ENCODE peak calls at places on chromosomes 4 and X, in four cellular contexts. N, G, I and P are unnamed samples.

GRCh38 chr4:173518419-173519102 is 11.5 kb downstream of the HAND2 start:
- DNase-seq in G (no peak), I (no peak), N (no peak), P (no peak)

GRCh38 chr4:143344011-143344410 is 7.3 kb downstream of the GAB1 start:
- DNase-seq in I (no peak), N (no peak), G (no peak), P (peak; percentile 27)

GRCh38 chrX:37846141-37846540 is 1.2 kb downstream of the DYNLT3 start:
- DNase-seq in I (peak; percentile 48), N (no peak), G (no peak), P (no peak)

GRCh38 chr4:78310056-78310731 is 241.4 kb upstream of the ANXA3 start:
- DNase-seq in N (no peak), I (no peak), G (no peak), P (no peak)

GRCh38 chr4:112970903-112971302 is 78.5 kb upstream of the ANK2 start:
- DNase-seq in I (no peak), G (no peak), N (no peak), P (no peak)

GRCh38 chrX:257681-258289 is 23.4 kb upstream of the PLCXD1 start:
- DNase-seq in N (no peak), G (no peak), I (no peak), P (no peak)

GRCh38 chrX:11667286-11667685 is 1.6 kb upstream of the ARHGAP6 start:
- DNase-seq in G (no peak), N (no peak), I (no peak), P (no peak)

GRCh38 chr4:69760455-69760854 is at the start of gene SULT1B1:
- DNase-seq in N (peak; percentile 39), G (no peak), I (peak; percentile 64), P (no peak)

GRCh38 chrX:48927736-48928382 is 9.0 kb upstream of the PIM2 start:
- DNase-seq in I (no peak), G (no peak), N (no peak), P (no peak)

GRCh38 chrX:49166914-49167739 is 4.6 kb downstream of the MAGIX start:
- DNase-seq in I (peak; percentile 89), G (peak; percentile 85), N (peak; percentile 75), P (peak; percentile 18)

GRCh38 chrX:2701600-2701999 is 10.5 kb downstream of the CD99 start:
- DNase-seq in I (no peak), N (no peak), G (peak; percentile 68), P (no peak)

GRCh38 chrX:33434256-33435092 is 223.1 kb upstream of the DMD start:
- DNase-seq in G (no peak), N (peak; percentile 45), I (no peak), P (peak; percentile 32)

GRCh38 chr4:72507167-72507566 is 61.9 kb downstream of the ADAMTS3 start:
- DNase-seq in I (no peak), N (no peak), G (no peak), P (no peak)

GRCh38 chr4:33696066-33696465 is 2548.2 kb downstream of the ARAP2 start:
- DNase-seq in N (no peak), I (no peak), G (no peak), P (no peak)

GRCh38 chr4:6582889-6583504 is 8.0 kb downstream of the MAN2B2 start:
- DNase-seq in N (peak; percentile 19), I (no peak), G (no peak), P (no peak)

GRCh38 chrX:13167444-13168207 is 123.2 kb upstream of the FAM9C start:
- DNase-seq in I (peak; percentile 31), G (no peak), N (peak; percentile 33), P (no peak)

GRCh38 chr4:82797591-82798081 is 960 bp downstream of the SCD5 start:
- DNase-seq in G (peak; percentile 47), I (no peak), N (peak; percentile 17), P (peak; percentile 56)

GRCh38 chr4:1775731-1776500 is 17.2 kb upstream of the FGFR3 start:
- DNase-seq in I (no peak), N (no peak), G (no peak), P (peak; percentile 79)

GRCh38 chrX:69046996-69047490 is 118.2 kb downstream of the PJA1 start:
- DNase-seq in N (no peak), I (no peak), G (no peak), P (no peak)

GRCh38 chr4:124564121-124564520 is 148.4 kb downstream of the ANKRD50 start:
- DNase-seq in G (no peak), N (no peak), I (no peak), P (no peak)

GRCh38 chrX:135416546-135416945 is 5.2 kb upstream of the SMIM10L2A start:
- DNase-seq in I (no peak), N (no peak), G (no peak), P (no peak)

GRCh38 chrX:133857648-133858269 is 127.6 kb downstream of the GPC3 start:
- DNase-seq in I (no peak), G (no peak), N (no peak), P (no peak)

GRCh38 chr4:7324651-7325121 is 110.0 kb downstream of the PSAPL1 start:
- DNase-seq in G (peak; percentile 30), I (no peak), N (peak; percentile 25), P (no peak)

GRCh38 chr4:121822047-121822446 is 1.6 kb downstream of the CCNA2 start:
- DNase-seq in G (no peak), N (no peak), I (no peak), P (no peak)

GRCh38 chr4:113114884-113115283 is 65.4 kb downstream of the ANK2 start:
- DNase-seq in I (no peak), N (no peak), G (no peak), P (no peak)

GRCh38 chr4:25172964-25173917 is 13.0 kb upstream of the SEPSECS start:
- DNase-seq in N (no peak), I (no peak), G (no peak), P (no peak)

GRCh38 chrX:123993904-123994635 is 32.6 kb downstream of the STAG2 start:
- DNase-seq in G (no peak), I (no peak), N (no peak), P (no peak)

GRCh38 chrX:34379891-34380290 is 247.8 kb upstream of the FAM47A start:
- DNase-seq in N (no peak), G (no peak), I (no peak), P (no peak)

GRCh38 chrX:35380808-35381700 is 417.1 kb upstream of the MAGEB16 start:
- DNase-seq in I (no peak), N (no peak), G (no peak), P (no peak)

GRCh38 chr4:162510937-162511336 is 347.1 kb upstream of the FSTL5 start:
- DNase-seq in N (no peak), G (no peak), I (no peak), P (no peak)